ENCODE peak calls at places on chromosomes 3 and 15, in four cellular contexts. V, F, I and D are unnamed samples.

GRCh38 chr3:70532806-70533205 is 220.4 kb upstream of the MDFIC2 start:
- DNase-seq in V (no peak), F (no peak), I (no peak), D (no peak)

GRCh38 chr15:89531796-89532537 is 35.6 kb upstream of the RHCG start:
- DNase-seq in V (no peak), F (no peak), I (no peak), D (no peak)

GRCh38 chr15:67515090-67515489 is 5.8 kb upstream of the C15orf61 start:
- DNase-seq in V (no peak), F (no peak), I (no peak), D (no peak)

GRCh38 chr3:1092771-1093170 is at the start of gene CNTN6:
- DNase-seq in V (no peak), F (no peak), I (no peak), D (no peak)

GRCh38 chr15:66836476-66837030 is 134.5 kb downstream of the SMAD6 start:
- DNase-seq in V (no peak), F (no peak), I (no peak), D (no peak)

GRCh38 chr3:45984331-45985312 is 11.0 kb downstream of the FYCO1 start:
- DNase-seq in V (no peak), F (no peak), I (no peak), D (no peak)

GRCh38 chr3:58544546-58544945 is 7.6 kb upstream of the ACOX2 start:
- DNase-seq in V (no peak), F (no peak), I (no peak), D (no peak)

GRCh38 chr3:163523375-163523774 is 1554.9 kb downstream of the SI start:
- DNase-seq in V (no peak), F (no peak), I (no peak), D (no peak)

GRCh38 chr15:48897144-48897814 is 19.3 kb downstream of the EID1 start:
- DNase-seq in V (no peak), F (no peak), I (no peak), D (no peak)

GRCh38 chr3:99502871-99503270 is 135.5 kb upstream of the COL8A1 start:
- DNase-seq in V (no peak), F (no peak), I (no peak), D (no peak)

GRCh38 chr15:51887887-51888592 is 58.6 kb downstream of the TMOD3 start:
- DNase-seq in V (no peak), F (peak; percentile 42), I (no peak), D (no peak)

GRCh38 chr3:148513066-148513671 is 184.5 kb upstream of the AGTR1 start:
- DNase-seq in V (no peak), F (no peak), I (no peak), D (no peak)

GRCh38 chr15:29103825-29104565 is 165.6 kb downstream of the NSMCE3 start:
- DNase-seq in V (peak; percentile 41), F (no peak), I (no peak), D (peak; percentile 47)

GRCh38 chr15:50084932-50085331 is 34.1 kb downstream of the ATP8B4 start:
- DNase-seq in V (no peak), F (no peak), I (no peak), D (no peak)

GRCh38 chr3:189799366-189799765 is 168.2 kb downstream of the TP63 start:
- DNase-seq in V (no peak), F (no peak), I (no peak), D (no peak)

GRCh38 chr3:69174435-69174834 is 52.0 kb upstream of the LMOD3 start:
- DNase-seq in V (no peak), F (no peak), I (no peak), D (no peak)

GRCh38 chr3:98573231-98573728 is 20.1 kb downstream of the CPOX start:
- DNase-seq in V (peak; percentile 64), F (no peak), I (no peak), D (no peak)

GRCh38 chr15:80028937-80029336 is 30.5 kb upstream of the ZFAND6 start:
- DNase-seq in V (no peak), F (no peak), I (no peak), D (no peak)

DNA sequence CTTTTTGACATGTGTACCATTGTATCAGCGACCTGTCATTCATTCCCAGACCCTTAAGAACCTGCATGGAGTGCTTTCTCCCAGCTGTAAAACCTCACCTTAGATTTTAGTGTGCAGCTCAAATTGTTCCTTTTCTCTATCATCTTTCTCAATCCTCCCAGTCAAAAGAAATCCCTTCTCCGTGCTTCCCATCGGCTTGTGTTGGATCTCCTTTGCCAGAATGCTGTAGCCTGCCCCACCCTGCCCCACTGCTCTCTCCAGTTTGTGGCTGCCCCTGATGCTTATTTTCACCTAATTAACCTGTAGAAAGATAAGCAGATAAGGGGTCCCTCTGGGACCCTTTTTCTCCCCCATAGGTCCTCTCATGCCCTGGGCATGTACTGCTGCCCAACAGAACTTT is 51.1 kb downstream of the ANXA2 start:
- DNase-seq in V (no peak), F (no peak), I (no peak), D (no peak)
- H3K4me1 ChIP-seq in V (no peaks in the 10 kb centered on the region), F (no peaks in the 10 kb centered on the region), I (peaks cover 43% of the 10 kb centered on the region), D (no peaks in the 10 kb centered on the region)

GRCh38 chr3:115187149-115187757 is 40.2 kb upstream of the ZBTB20 start:
- DNase-seq in V (no peak), F (no peak), I (no peak), D (no peak)

GRCh38 chr3:115194461-115194860 is 47.4 kb upstream of the ZBTB20 start:
- DNase-seq in V (no peak), F (no peak), I (no peak), D (no peak)

GRCh38 chr3:115186351-115187148 is 39.5 kb upstream of the ZBTB20 start:
- DNase-seq in V (no peak), F (no peak), I (no peak), D (no peak)

DNA sequence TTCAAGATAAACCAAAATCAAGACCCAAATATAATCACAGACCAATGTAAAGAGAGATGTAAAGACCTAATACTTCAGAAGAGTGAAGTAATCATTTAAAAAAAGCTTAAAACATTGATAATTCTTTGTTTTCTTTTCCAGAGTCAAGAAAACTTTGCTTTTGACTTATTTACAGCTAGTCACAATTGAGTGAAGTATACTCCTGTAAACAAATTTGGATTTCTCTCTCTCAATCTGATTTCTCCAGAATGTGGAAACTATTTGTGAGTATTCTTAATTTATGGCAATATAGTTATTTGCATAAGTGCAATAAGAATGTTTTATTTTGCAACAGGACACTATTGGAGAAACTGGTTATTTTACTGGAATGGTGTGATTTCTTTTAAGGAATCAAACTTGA is 43.7 kb upstream of the ZBTB20 start:
- DNase-seq in V (no peak), F (no peak), I (no peak), D (no peak)
- H3K9me3 ChIP-seq in V (peaks cover 9% of the 10 kb centered on the region), F (peaks cover 7% of the 10 kb centered on the region), I (no peaks in the 10 kb centered on the region), D (no peaks in the 10 kb centered on the region)

GRCh38 chr3:10194328-10195071 is 29.8 kb downstream of the IRAK2 start:
- DNase-seq in V (no peak), F (no peak), I (peak; percentile 79), D (peak; percentile 69)
- H3K4me3 ChIP-seq in V (no peak overlapping the region), F (no peak overlapping the region), I (no peak overlapping the region), D (no peak overlapping the region)

DNA sequence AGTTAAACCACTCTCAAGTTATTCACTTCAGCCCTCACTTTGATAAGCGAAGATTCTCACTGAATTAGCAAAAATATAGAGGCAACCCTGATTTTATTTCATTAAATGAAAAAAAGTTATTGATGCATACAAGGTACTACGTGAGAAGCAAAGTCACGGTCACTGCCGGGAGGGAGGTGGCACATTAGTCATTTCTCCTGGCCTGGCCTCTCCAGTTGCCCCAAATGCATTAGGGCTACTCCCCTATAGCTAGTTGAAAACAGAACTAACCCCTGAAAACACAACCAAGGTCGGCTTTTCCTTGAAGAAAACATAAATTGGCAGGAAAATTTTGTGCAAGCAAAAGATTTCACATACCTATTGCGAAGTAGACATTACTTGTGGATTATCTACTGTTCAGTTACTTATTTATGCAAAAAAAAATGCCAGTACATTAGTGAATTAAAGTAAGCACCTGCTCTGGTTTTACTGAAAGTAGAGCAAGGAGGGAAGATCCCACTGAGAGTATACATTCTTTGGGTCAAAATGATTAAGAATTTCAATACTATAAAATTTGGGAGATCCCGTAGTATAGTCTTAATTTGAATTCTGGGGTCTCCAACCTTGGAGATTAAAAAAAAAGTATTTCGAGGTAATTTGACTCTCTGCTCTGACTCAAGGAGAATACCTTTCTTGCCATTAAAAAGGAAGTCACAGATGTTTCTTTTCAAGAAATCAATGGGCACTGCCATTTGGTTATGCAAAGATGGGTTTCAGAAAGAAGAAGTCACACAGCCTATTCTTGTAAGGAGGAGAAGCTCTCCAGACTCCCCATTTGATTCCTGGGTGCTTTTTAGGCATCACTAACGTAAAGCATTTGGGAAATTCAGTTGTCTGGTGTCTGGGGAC is 28.3 kb downstream of the IL5RA start:
- DNase-seq in V (peak; percentile 30), F (no peak), I (no peak), D (no peak)
- H3K4me1 ChIP-seq in V (peaks cover 7% of the 10 kb centered on the region), F (no peaks in the 10 kb centered on the region), I (no peaks in the 10 kb centered on the region), D (no peaks in the 10 kb centered on the region)

DNA sequence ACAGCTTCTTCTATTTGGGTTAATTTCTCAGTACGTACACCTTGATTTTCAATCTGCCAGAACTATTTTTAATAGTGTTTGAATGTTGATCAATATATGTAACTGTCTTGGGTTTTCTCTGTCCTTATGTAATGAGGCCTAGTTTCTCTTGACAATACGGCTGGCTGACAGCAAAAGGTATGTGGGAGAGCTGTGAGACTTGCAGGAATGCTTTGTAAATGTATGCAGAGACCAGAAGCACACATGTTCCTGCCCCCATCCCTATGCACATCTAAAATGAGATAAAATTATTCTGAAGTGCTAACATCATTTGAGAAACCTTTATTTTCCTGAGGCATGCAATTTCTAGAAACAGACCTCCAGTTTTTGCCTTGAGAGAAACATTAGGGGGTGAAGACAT is 593.8 kb upstream of the GBE1 start:
- DNase-seq in V (no peak), F (no peak), I (no peak), D (no peak)
- H3K9me3 ChIP-seq in V (no peaks in the 10 kb centered on the region), F (no peaks in the 10 kb centered on the region), I (no peaks in the 10 kb centered on the region), D (no peaks in the 10 kb centered on the region)

DNA sequence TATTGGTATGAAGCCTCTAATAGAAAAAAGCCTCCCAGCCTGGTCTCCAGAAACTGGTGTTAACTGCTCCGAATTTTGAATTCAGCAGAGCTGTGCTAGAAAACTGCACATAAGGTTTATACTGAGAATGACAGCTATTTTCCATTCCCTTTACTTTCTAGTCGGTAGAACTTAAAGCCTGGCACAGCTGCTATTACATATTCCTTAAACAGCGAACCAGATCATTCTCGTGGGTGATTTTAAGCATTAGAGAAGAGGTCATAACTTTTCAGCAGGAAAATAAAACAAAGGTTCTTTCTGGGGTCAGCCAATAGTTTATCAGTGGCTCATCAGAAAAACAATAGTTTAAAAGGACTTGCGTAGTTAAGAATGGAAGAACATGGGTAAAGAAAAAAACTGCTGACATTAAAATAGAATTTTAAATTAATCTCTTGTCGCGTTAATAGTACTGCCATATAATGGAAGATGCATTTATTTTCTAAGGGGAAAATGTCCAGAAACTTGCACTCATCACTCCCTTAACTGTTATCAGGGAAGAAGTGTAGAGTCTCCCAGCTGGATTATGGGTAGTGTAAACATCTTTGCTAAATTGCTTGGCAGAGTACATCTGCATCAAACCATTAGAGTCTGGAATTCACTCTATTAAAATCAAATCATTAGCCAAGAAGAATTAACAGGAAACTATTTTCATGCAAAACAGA is 7.9 kb downstream of the VGLL4 start:
- DNase-seq in V (no peak), F (no peak), I (no peak), D (no peak)
- H3K4me3 ChIP-seq in V (no peak overlapping the region), F (no peak overlapping the region), I (no peak overlapping the region), D (no peak overlapping the region)

GRCh38 chr15:98667521-98668179 is 19.3 kb downstream of the IGF1R start:
- DNase-seq in V (no peak), F (no peak), I (no peak), D (no peak)

GRCh38 chr15:98668566-98669308 is 20.4 kb downstream of the IGF1R start:
- DNase-seq in V (no peak), F (no peak), I (no peak), D (no peak)

GRCh38 chr15:98671060-98672008 is 23.0 kb downstream of the IGF1R start:
- DNase-seq in V (no peak), F (peak; percentile 95), I (no peak), D (no peak)

GRCh38 chr15:98666841-98667240 is 18.5 kb downstream of the IGF1R start:
- DNase-seq in V (no peak), F (no peak), I (no peak), D (no peak)

GRCh38 chr15:98669638-98670037 is 21.3 kb downstream of the IGF1R start:
- DNase-seq in V (no peak), F (no peak), I (no peak), D (no peak)
- H3K4me1 ChIP-seq in V (no peaks in the 10 kb centered on the region), F (peaks cover 100% of the 10 kb centered on the region), I (peaks cover 100% of the 10 kb centered on the region), D (peaks cover 13% of the 10 kb centered on the region)